ENCODE peak calls at places on chromosomes 7 and 10, in seven cellular contexts. N is ovary, S is cardiac muscle cell, K is bronchial epithelial cell, B is pancreas, E is heart right ventricle, W is right lobe of liver. X is an unnamed sample.

GRCh38 chr7:95718556-95719410 is 53.6 kb upstream of the DYNC1I1 start:
- DNase-seq in W (no peak), N (no peak), S (no peak), B (no peak), K (peak), E (no peak), X (no peak)

GRCh38 chr7:128217972-128218652 is 23.0 kb upstream of the LEP start:
- DNase-seq in N (no peak), E (no peak), W (no peak), K (no peak), B (no peak), S (no peak), X (no peak)

GRCh38 chr10:15789793-15790525 is 70.2 kb upstream of the ITGA8 start:
- DNase-seq in S (no peak), W (no peak), K (peak), E (no peak), N (no peak), B (no peak), X (no peak)

GRCh38 chr10:77811831-77812430 is 114.6 kb downstream of the DLG5 start:
- DNase-seq in W (no peak), N (no peak), B (no peak), E (no peak), K (no peak), S (no peak), X (no peak)

GRCh38 chr7:32019008-32019578 is 51.1 kb downstream of the PDE1C start:
- DNase-seq in E (no peak), K (no peak), W (no peak), N (no peak), B (no peak), S (no peak), X (no peak)

GRCh38 chr10:128766915-128767314 is 640.7 kb upstream of the MKI67 start:
- DNase-seq in B (no peak), W (no peak), N (no peak), S (no peak), K (no peak), E (no peak), X (no peak)

GRCh38 chr7:152858761-152859160 is 99.2 kb downstream of the ACTR3B start:
- DNase-seq in S (no peak), E (no peak), K (no peak), B (no peak), N (no peak), W (no peak), X (no peak)

GRCh38 chr7:116953727-116954442 is 584 bp downstream of the ST7 start:
- DNase-seq in B (peak), W (peak), K (peak), S (peak), N (peak), E (peak), X (peak)

GRCh38 chr10:123607386-123607785 is 58.8 kb upstream of the GPR26 start:
- DNase-seq in K (no peak), S (no peak), W (no peak), E (no peak), N (no peak), B (no peak), X (no peak)

GRCh38 chr7:116952640-116953371 is 495 bp upstream of the ST7 start:
- DNase-seq in W (peak), K (no peak), S (peak), N (no peak), E (peak), B (peak), X (peak)

GRCh38 chr10:28984431-28984830 is 304.4 kb upstream of the LYZL1 start:
- DNase-seq in S (no peak), W (peak), K (peak), N (peak), E (peak), B (peak), X (no peak)

GRCh38 chr10:74078037-74078436 is 72.6 kb downstream of the AP3M1 start:
- DNase-seq in N (no peak), B (no peak), S (no peak), W (no peak), K (no peak), E (no peak), X (no peak)

GRCh38 chr10:129852829-129853228 is 111.2 kb downstream of the EBF3 start:
- DNase-seq in B (no peak), E (no peak), N (no peak), K (no peak), S (no peak), W (no peak), X (no peak)

GRCh38 chr10:129854181-129854580 is 109.9 kb downstream of the EBF3 start:
- DNase-seq in W (no peak), E (no peak), S (no peak), N (no peak), K (no peak), B (no peak), X (no peak)

GRCh38 chr10:129854796-129855705 is 109.0 kb downstream of the EBF3 start:
- DNase-seq in S (no peak), N (no peak), E (no peak), B (no peak), K (no peak), W (no peak), X (no peak)

GRCh38 chr10:129851941-129852650 is 112.0 kb downstream of the EBF3 start:
- DNase-seq in S (no peak), K (no peak), E (no peak), B (no peak), N (no peak), W (no peak), X (no peak)

GRCh38 chr10:129853236-129853946 is 110.7 kb downstream of the EBF3 start:
- DNase-seq in K (peak), B (peak), E (no peak), W (no peak), S (no peak), N (no peak), X (no peak)
- TF ChIP-seq CTCF in K (no peak), B (peak), E (no peak), W (peak), S (peak), N (no peak), X (peak)

DNA sequence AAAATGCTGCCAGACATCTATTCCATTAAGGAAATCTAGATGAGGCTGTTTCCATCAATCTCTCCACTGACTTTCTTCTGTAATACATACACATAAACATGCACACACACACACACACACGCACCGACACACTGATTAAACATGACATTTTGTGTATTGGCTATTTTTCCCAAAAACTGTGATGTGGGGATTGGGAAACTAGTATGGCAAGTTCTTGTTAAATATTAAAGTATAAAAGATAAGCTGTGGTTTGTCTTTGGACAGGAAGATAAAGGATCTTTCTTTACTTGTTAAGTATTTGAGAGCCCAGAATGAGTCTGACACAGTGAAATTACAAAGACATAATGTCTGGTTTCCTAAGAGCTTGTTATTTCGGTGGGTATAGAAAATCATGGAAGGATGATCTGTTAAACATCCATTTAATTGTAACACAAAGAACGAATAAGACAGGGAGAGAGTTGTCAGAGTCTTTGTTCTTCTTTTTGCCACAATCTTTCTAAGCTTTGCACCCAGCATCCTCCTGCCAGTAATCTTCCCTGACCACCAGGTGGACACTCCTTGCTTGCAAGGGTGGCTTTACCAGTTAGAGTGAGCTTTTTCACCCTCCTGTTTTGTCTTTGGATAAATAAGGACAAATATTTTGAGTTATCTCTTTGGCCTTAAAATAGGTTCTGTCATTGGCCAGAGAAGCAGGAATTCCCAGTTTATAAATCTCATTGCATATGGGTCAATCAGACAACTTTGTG is 177.2 kb upstream of the TMEM72 start:
- DNase-seq in N (no peak), S (no peak), B (peak), W (no peak), K (no peak), E (no peak), X (no peak)
- TF ChIP-seq CTCF in N (no peak), S (peak), B (peak), W (peak), K (no peak), E (no peak), X (peak)

GRCh38 chr10:98536551-98536950 is 89.8 kb upstream of the HPS1 start:
- DNase-seq in K (peak), S (no peak), B (no peak), W (no peak), N (no peak), E (no peak), X (no peak)
- TF ChIP-seq CTCF in K (peak), S (no peak), B (no peak), W (no peak), N (no peak), E (no peak), X (no peak)

DNA sequence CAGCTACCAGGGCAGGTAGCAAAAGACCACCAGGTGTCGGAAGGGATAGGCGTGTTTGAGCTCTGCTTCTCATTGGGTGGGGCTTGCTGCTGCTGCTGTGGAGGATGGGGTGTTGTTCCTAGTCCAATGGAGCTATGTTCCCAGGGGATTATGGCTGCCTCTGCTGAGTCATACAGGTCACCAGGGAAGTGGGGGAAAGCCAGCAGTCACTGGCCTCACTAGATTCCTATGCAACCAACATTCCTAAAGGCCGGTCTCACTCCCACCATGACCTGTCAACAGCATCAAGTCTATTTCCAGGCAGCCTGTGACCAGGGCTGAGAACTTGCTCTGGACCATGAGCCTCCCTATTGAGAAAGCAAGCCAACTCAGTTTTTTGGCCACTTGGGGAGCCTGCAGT is 1160.8 kb downstream of the REEP3 start:
- DNase-seq in S (no peak), N (no peak), W (no peak), K (peak), E (no peak), B (no peak), X (no peak)
- TF ChIP-seq CTCF in S (no peak), N (no peak), W (no peak), K (no peak), E (no peak), B (no peak), X (no peak)

GRCh38 chr10:95741807-95742528 is 14.0 kb upstream of the ENTPD1 start:
- DNase-seq in K (peak), E (no peak), N (no peak), B (no peak), W (no peak), S (peak), X (no peak)
- TF ChIP-seq CTCF in K (peak), E (no peak), N (no peak), B (no peak), W (no peak), S (peak), X (no peak)

DNA sequence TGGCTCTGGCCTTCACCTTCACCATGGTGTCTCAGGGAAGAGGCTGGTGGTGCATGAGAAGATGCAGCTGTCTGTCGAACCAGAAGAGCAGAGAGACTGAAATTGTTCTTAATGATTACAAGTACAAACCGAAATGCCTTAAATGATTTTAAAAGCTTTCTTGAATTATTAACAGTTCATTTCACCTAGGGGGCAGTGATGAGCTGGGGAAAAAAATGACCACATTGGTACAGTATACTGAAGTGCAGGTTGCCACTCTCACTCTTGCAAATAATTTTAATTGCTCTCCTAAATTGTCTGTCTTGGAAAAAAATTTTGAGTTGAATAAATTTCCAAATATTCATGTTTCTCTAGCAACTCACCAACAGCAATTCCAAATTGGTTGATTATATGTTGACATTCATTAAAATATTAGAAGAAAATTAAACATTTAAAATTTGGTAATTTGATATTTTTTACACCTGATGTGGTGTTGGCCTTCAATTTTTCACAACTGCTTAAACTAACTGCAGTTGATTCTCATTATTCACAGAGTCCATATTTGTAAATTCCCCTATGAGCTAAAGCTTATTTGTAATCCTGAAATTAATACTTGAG is 692.6 kb downstream of the ZWINT start:
- DNase-seq in N (no peak), K (peak), E (no peak), S (peak), W (no peak), B (no peak), X (no peak)
- TF ChIP-seq CTCF in N (no peak), K (no peak), E (no peak), S (no peak), W (peak), B (no peak), X (peak)

GRCh38 chr10:49009231-49009979 is 69.8 kb upstream of the LRRC18 start:
- DNase-seq in W (no peak), B (no peak), S (no peak), E (no peak), N (no peak), K (no peak), X (no peak)

GRCh38 chr10:49010295-49010694 is 70.7 kb upstream of the LRRC18 start:
- DNase-seq in K (no peak), N (no peak), S (no peak), W (no peak), B (no peak), E (no peak), X (no peak)

GRCh38 chr10:49012603-49013002 is 73.0 kb upstream of the LRRC18 start:
- DNase-seq in N (no peak), W (no peak), B (no peak), S (no peak), K (no peak), E (no peak), X (no peak)

GRCh38 chr10:49011756-49012155 is 72.1 kb upstream of the LRRC18 start:
- DNase-seq in E (no peak), S (no peak), K (no peak), N (no peak), B (no peak), W (no peak), X (no peak)

GRCh38 chr10:49010831-49011230 is 71.2 kb upstream of the LRRC18 start:
- DNase-seq in B (no peak), N (no peak), E (no peak), W (no peak), K (no peak), S (no peak), X (no peak)
- TF ChIP-seq CTCF in B (no peak), N (no peak), E (no peak), W (no peak), K (no peak), S (no peak), X (no peak)

GRCh38 chr7:44636926-44637325 is 30.5 kb downstream of the OGDH start:
- DNase-seq in N (no peak), S (no peak), B (no peak), W (no peak), E (no peak), K (no peak), X (no peak)

GRCh38 chr7:44639701-44640321 is 33.4 kb downstream of the OGDH start:
- DNase-seq in K (peak), W (no peak), E (no peak), N (peak), S (peak), B (peak), X (peak)

GRCh38 chr7:44636041-44636580 is 29.7 kb downstream of the OGDH start:
- DNase-seq in K (no peak), W (no peak), B (no peak), N (no peak), S (no peak), E (no peak), X (no peak)

GRCh38 chr7:44637788-44638594 is 31.6 kb downstream of the OGDH start:
- DNase-seq in B (no peak), K (peak), S (no peak), N (no peak), E (no peak), W (no peak), X (no peak)

GRCh38 chr7:44638611-44639557 is 32.5 kb downstream of the OGDH start:
- DNase-seq in K (peak), W (peak), B (peak), N (peak), E (peak), S (no peak), X (no peak)
- TF ChIP-seq CTCF in K (no peak), W (no peak), B (no peak), N (no peak), E (no peak), S (no peak), X (no peak)

X was measured in neural crest cell.